ENCODE peak calls at places on chromosomes 11 and 22, in six cellular contexts. U is cardiac septum; D is H7; M is neural crest cell; Q is iPS-NIHi11; O is stimulated activated CD4-positive, alpha-beta T cell treated with anti-CD3 and anti-CD28 coated beads, Interleukin-12 subunit alpha, Interleukin-12 subunit beta, amount 100 ng/mL, for 48 hours. X is an unnamed sample.
A peak's percentile ranks its signal among the peaks of the same experiment; 100 is the strongest.

GRCh38 chr11:131033151-131033651 is 116.9 kb upstream of the SNX19 start:
- DNase-seq in U (no peak), D (no peak), M (no peak), Q (peak; percentile 23), O (no peak), X (peak; percentile 81)

GRCh38 chr11:70547386-70547785 is 149.1 kb downstream of the CTTN start:
- DNase-seq in U (no peak), D (no peak), M (no peak), Q (no peak), O (no peak), X (no peak)

GRCh38 chr22:46352276-46352675 is 16.8 kb downstream of the TRMU start:
- DNase-seq in U (no peak), D (no peak), M (no peak), Q (no peak), O (no peak), X (no peak)

GRCh38 chr22:46070215-46070721 is 80.1 kb upstream of the PPARA start:
- DNase-seq in U (peak; percentile 85), D (peak; percentile 81), M (no peak), Q (no peak), O (no peak), X (no peak)

GRCh38 chr22:36689583-36689982 is 14.0 kb downstream of the CACNG2 start:
- DNase-seq in U (no peak), D (no peak), M (no peak), Q (no peak), O (no peak), X (no peak)

GRCh38 chr11:93143186-93143585 is 54.6 kb downstream of the SLC36A4 start:
- DNase-seq in U (no peak), D (no peak), M (no peak), Q (no peak), O (no peak), X (no peak)

GRCh38 chr11:26992031-26992541 is 1.8 kb upstream of the FIBIN start:
- DNase-seq in U (no peak), D (no peak), M (no peak), Q (no peak), O (no peak), X (no peak)

GRCh38 chr22:44438481-44439131 is 59.4 kb downstream of the RTL6 start:
- DNase-seq in U (peak; percentile 61), D (no peak), M (no peak), Q (no peak), O (no peak), X (no peak)

GRCh38 chr11:1876361-1877063 is 15.2 kb downstream of the PRR33 start:
- DNase-seq in U (peak; percentile 81), D (peak; percentile 95), M (peak; percentile 60), Q (peak; percentile 87), O (no peak), X (peak; percentile 77)

GRCh38 chr22:39748877-39749276 is 144.7 kb downstream of the ENTHD1 start:
- DNase-seq in U (no peak), D (no peak), M (no peak), Q (no peak), O (no peak), X (no peak)

GRCh38 chr22:32548039-32548438 is 73.4 kb downstream of the FBXO7 start:
- DNase-seq in U (no peak), D (no peak), M (no peak), Q (no peak), O (no peak), X (no peak)

GRCh38 chr11:65133724-65134123 is 595 bp downstream of the SYVN1 start:
- DNase-seq in U (no peak), D (no peak), M (no peak), Q (no peak), O (no peak), X (no peak)

GRCh38 chr22:38398609-38399401 is 56.2 kb downstream of the KCNJ4 start:
- DNase-seq in U (peak; percentile 93), D (peak; percentile 96), M (peak; percentile 84), Q (peak; percentile 81), O (peak; percentile 73), X (peak; percentile 80)

GRCh38 chr11:76839326-76839725 is 21.4 kb upstream of the ACER3 start:
- DNase-seq in U (no peak), D (no peak), M (no peak), Q (no peak), O (no peak), X (peak; percentile 35)

GRCh38 chr11:59782080-59782479 is 26.9 kb downstream of the STX3 start:
- DNase-seq in U (no peak), D (no peak), M (no peak), Q (no peak), O (no peak), X (no peak)

GRCh38 chr11:15525582-15525981 is 410.9 kb downstream of the INSC start:
- DNase-seq in U (no peak), D (no peak), M (no peak), Q (no peak), O (no peak), X (no peak)